ENCODE peak calls at places on chromosomes 11 and 22, in six cellular contexts. One of them, this sample, is unnamed.

GRCh38 chr11:70048279-70049024 is 29.7 kb upstream of the ANO1 start:
- DNase-seq in psoas muscle: no peak
- DNase-seq in heart left ventricle: no peak
- DNase-seq in PC-9: peak; percentile 95
- DNase-seq in mesendoderm: peak; percentile 45
- DNase-seq in CD4-positive, alpha-beta memory T cell: no peak
- DNase-seq in this sample: peak; percentile 54

GRCh38 chr11:23233075-23233474 is 372.8 kb upstream of the CCDC179 start:
- DNase-seq in psoas muscle: no peak
- DNase-seq in heart left ventricle: no peak
- DNase-seq in PC-9: no peak
- DNase-seq in mesendoderm: no peak
- DNase-seq in CD4-positive, alpha-beta memory T cell: no peak
- DNase-seq in this sample: no peak

GRCh38 chr11:97684486-97685439 is 1295.0 kb downstream of the JRKL start:
- DNase-seq in psoas muscle: no peak
- DNase-seq in heart left ventricle: no peak
- DNase-seq in PC-9: no peak
- DNase-seq in mesendoderm: no peak
- DNase-seq in CD4-positive, alpha-beta memory T cell: no peak
- DNase-seq in this sample: no peak

GRCh38 chr11:34505874-34506273 is 7.7 kb downstream of the ELF5 start:
- DNase-seq in psoas muscle: no peak
- DNase-seq in heart left ventricle: no peak
- DNase-seq in PC-9: no peak
- DNase-seq in mesendoderm: no peak
- DNase-seq in CD4-positive, alpha-beta memory T cell: no peak
- DNase-seq in this sample: no peak

GRCh38 chr11:69221086-69221485 is 65.4 kb downstream of the SMIM38 start:
- DNase-seq in psoas muscle: no peak
- DNase-seq in heart left ventricle: no peak
- DNase-seq in PC-9: no peak
- DNase-seq in mesendoderm: no peak
- DNase-seq in CD4-positive, alpha-beta memory T cell: no peak
- DNase-seq in this sample: no peak

GRCh38 chr22:30294830-30295229 is 5.5 kb upstream of the CASTOR1 start:
- DNase-seq in psoas muscle: peak; percentile 35
- DNase-seq in heart left ventricle: no peak
- DNase-seq in PC-9: no peak
- DNase-seq in mesendoderm: no peak
- DNase-seq in CD4-positive, alpha-beta memory T cell: no peak
- DNase-seq in this sample: no peak

GRCh38 chr11:19345848-19346681 is 105.3 kb upstream of the E2F8 start:
- DNase-seq in psoas muscle: peak; percentile 56
- DNase-seq in heart left ventricle: peak; percentile 43
- DNase-seq in PC-9: no peak
- DNase-seq in mesendoderm: peak; percentile 31
- DNase-seq in CD4-positive, alpha-beta memory T cell: no peak
- DNase-seq in this sample: no peak

GRCh38 chr22:45235101-45235777 is 5.5 kb downstream of the KIAA0930 start:
- DNase-seq in psoas muscle: no peak
- DNase-seq in heart left ventricle: peak; percentile 63
- DNase-seq in PC-9: no peak
- DNase-seq in mesendoderm: no peak
- DNase-seq in CD4-positive, alpha-beta memory T cell: no peak
- DNase-seq in this sample: no peak

GRCh38 chr11:128896356-128896755 is 5.2 kb downstream of the KCNJ5 start:
- DNase-seq in psoas muscle: no peak
- DNase-seq in heart left ventricle: no peak
- DNase-seq in PC-9: no peak
- DNase-seq in mesendoderm: no peak
- DNase-seq in CD4-positive, alpha-beta memory T cell: no peak
- DNase-seq in this sample: no peak

GRCh38 chr11:18715476-18715875 is 10.5 kb downstream of the IGSF22 start:
- DNase-seq in psoas muscle: no peak
- DNase-seq in heart left ventricle: no peak
- DNase-seq in PC-9: no peak
- DNase-seq in mesendoderm: no peak
- DNase-seq in CD4-positive, alpha-beta memory T cell: no peak
- DNase-seq in this sample: no peak

GRCh38 chr11:114348200-114349191 is 51.8 kb downstream of the C11orf71 start:
- DNase-seq in psoas muscle: no peak
- DNase-seq in heart left ventricle: no peak
- DNase-seq in PC-9: peak; percentile 72
- DNase-seq in mesendoderm: peak; percentile 80
- DNase-seq in CD4-positive, alpha-beta memory T cell: peak; percentile 44
- DNase-seq in this sample: peak; percentile 20

GRCh38 chr11:12508151-12508740 is 130.9 kb downstream of the PARVA start:
- DNase-seq in psoas muscle: no peak
- DNase-seq in heart left ventricle: peak; percentile 60
- DNase-seq in PC-9: no peak
- DNase-seq in mesendoderm: peak; percentile 39
- DNase-seq in CD4-positive, alpha-beta memory T cell: no peak
- DNase-seq in this sample: no peak

GRCh38 chr22:40238425-40239344 is 61.0 kb downstream of the TNRC6B start:
- DNase-seq in psoas muscle: no peak
- DNase-seq in heart left ventricle: no peak
- DNase-seq in PC-9: peak; percentile 89
- DNase-seq in mesendoderm: no peak
- DNase-seq in CD4-positive, alpha-beta memory T cell: no peak
- DNase-seq in this sample: peak; percentile 50

GRCh38 chr22:49466926-49467590 is 360.6 kb downstream of the BRD1 start:
- DNase-seq in psoas muscle: no peak
- DNase-seq in heart left ventricle: no peak
- DNase-seq in PC-9: no peak
- DNase-seq in mesendoderm: no peak
- DNase-seq in CD4-positive, alpha-beta memory T cell: no peak
- DNase-seq in this sample: no peak

GRCh38 chr11:134743809-134744195 is 331.8 kb upstream of the B3GAT1 start:
- DNase-seq in psoas muscle: no peak
- DNase-seq in heart left ventricle: no peak
- DNase-seq in PC-9: no peak
- DNase-seq in mesendoderm: no peak
- DNase-seq in CD4-positive, alpha-beta memory T cell: no peak
- DNase-seq in this sample: no peak

GRCh38 chr11:88152381-88152780 is 22.9 kb downstream of the RAB38 start:
- DNase-seq in psoas muscle: no peak
- DNase-seq in heart left ventricle: no peak
- DNase-seq in PC-9: no peak
- DNase-seq in mesendoderm: no peak
- DNase-seq in CD4-positive, alpha-beta memory T cell: no peak
- DNase-seq in this sample: no peak

GRCh38 chr11:1238767-1239595 is 16.1 kb downstream of the MUC5B start:
- DNase-seq in psoas muscle: no peak
- DNase-seq in heart left ventricle: no peak
- DNase-seq in PC-9: no peak
- DNase-seq in mesendoderm: peak; percentile 37
- DNase-seq in CD4-positive, alpha-beta memory T cell: no peak
- DNase-seq in this sample: no peak

GRCh38 chr22:38030311-38031133 is 26.7 kb upstream of the PICK1 start:
- DNase-seq in psoas muscle: no peak
- DNase-seq in heart left ventricle: peak; percentile 64
- DNase-seq in PC-9: no peak
- DNase-seq in mesendoderm: peak; percentile 30
- DNase-seq in CD4-positive, alpha-beta memory T cell: no peak
- DNase-seq in this sample: no peak

GRCh38 chr11:60870276-60870675 is 2.9 kb downstream of the ZP1 start:
- DNase-seq in psoas muscle: no peak
- DNase-seq in heart left ventricle: peak; percentile 28
- DNase-seq in PC-9: no peak
- DNase-seq in mesendoderm: peak; percentile 74
- DNase-seq in CD4-positive, alpha-beta memory T cell: no peak
- DNase-seq in this sample: no peak

GRCh38 chr11:78045851-78046485 is 17.7 kb upstream of the THRSP start:
- DNase-seq in psoas muscle: peak; percentile 91
- DNase-seq in heart left ventricle: peak; percentile 86
- DNase-seq in PC-9: peak; percentile 56
- DNase-seq in mesendoderm: peak; percentile 63
- DNase-seq in CD4-positive, alpha-beta memory T cell: peak; percentile 82
- DNase-seq in this sample: no peak

GRCh38 chr11:63536669-63537292 is at the start of gene PLAAT4:
- DNase-seq in psoas muscle: no peak
- DNase-seq in heart left ventricle: peak; percentile 39
- DNase-seq in PC-9: no peak
- DNase-seq in mesendoderm: no peak
- DNase-seq in CD4-positive, alpha-beta memory T cell: peak; percentile 54
- DNase-seq in this sample: no peak

DNA sequence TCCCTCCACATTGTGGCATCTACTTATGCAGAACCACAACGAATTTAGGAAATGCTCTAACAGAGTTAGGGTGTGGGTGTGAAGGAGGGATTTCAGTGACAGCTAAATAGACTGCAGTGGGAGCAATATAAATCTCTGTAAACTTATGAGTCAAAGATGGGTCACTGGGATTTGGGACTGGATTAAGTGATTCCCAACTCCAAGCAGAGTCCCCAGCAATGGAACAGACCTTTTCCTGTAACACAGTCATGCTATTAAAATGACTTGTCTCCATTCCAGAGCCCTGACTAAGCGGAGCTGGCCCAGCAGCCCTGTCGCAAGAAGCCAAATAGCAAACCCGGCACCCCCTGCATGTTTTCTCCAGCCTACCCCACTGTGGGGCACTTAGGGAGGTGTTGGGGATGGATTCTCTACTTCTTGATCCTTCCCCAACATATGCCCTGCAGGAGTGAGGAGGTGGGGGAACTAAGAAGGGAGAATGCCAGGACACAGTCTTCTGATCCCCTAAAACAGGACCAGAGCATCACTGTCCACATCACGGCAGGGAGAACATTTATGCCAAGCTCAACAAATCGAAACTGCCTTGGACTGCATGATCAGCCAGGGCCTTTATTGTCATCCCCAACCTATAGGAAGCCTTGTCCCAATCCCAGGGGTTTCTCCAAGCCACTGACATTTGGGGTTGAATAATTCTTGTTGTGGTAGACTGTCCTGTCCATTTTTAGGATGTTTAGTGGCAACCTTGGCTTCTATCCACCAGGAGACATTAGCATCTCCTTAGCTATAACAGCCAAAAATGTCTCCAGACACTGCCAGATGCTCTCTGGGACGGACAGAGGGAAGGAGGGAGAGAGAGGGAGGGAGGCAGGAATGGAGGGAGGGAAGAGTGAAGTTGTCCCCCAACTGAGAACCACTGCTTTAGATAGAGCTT is 36.9 kb downstream of the RPL27A start:
- DNase-seq in psoas muscle: peak; percentile 81
- DNase-seq in heart left ventricle: peak; percentile 60
- DNase-seq in PC-9: peak; percentile 90
- DNase-seq in mesendoderm: peak; percentile 88
- DNase-seq in CD4-positive, alpha-beta memory T cell: no peak
- DNase-seq in this sample: peak; percentile 31
- H3K27ac ChIP-seq in psoas muscle: peak overlapping the region; percentile 74
- H3K27ac ChIP-seq in heart left ventricle: peak overlapping the region; percentile 80
- H3K27ac ChIP-seq in PC-9: peak overlapping the region; percentile 96
- H3K27ac ChIP-seq in mesendoderm: peak overlapping the region; percentile 57
- H3K27ac ChIP-seq in CD4-positive, alpha-beta memory T cell: no peak overlapping the region
- H3K27ac ChIP-seq in this sample: peak overlapping the region; percentile 87

GRCh38 chr22:26054846-26055245 is 114.4 kb upstream of the SEZ6L start:
- DNase-seq in psoas muscle: no peak
- DNase-seq in heart left ventricle: no peak
- DNase-seq in PC-9: no peak
- DNase-seq in mesendoderm: no peak
- DNase-seq in CD4-positive, alpha-beta memory T cell: no peak
- DNase-seq in this sample: no peak
- H3K27ac ChIP-seq in psoas muscle: no peak overlapping the region
- H3K27ac ChIP-seq in heart left ventricle: no peak overlapping the region
- H3K27ac ChIP-seq in PC-9: no peak overlapping the region
- H3K27ac ChIP-seq in mesendoderm: no peak overlapping the region
- H3K27ac ChIP-seq in CD4-positive, alpha-beta memory T cell: no peak overlapping the region
- H3K27ac ChIP-seq in this sample: no peak overlapping the region

GRCh38 chr11:111918390-111919256 is at the start of gene C11orf52:
- DNase-seq in psoas muscle: peak; percentile 81
- DNase-seq in heart left ventricle: no peak
- DNase-seq in PC-9: peak; percentile 99
- DNase-seq in mesendoderm: peak; percentile 93
- DNase-seq in CD4-positive, alpha-beta memory T cell: no peak
- DNase-seq in this sample: peak; percentile 51

GRCh38 chr11:111917788-111918187 is 925 bp upstream of the C11orf52 start:
- DNase-seq in psoas muscle: no peak
- DNase-seq in heart left ventricle: no peak
- DNase-seq in PC-9: no peak
- DNase-seq in mesendoderm: no peak
- DNase-seq in CD4-positive, alpha-beta memory T cell: no peak
- DNase-seq in this sample: no peak

GRCh38 chr11:111913997-111914396 is 1.5 kb downstream of the HSPB2 start:
- DNase-seq in psoas muscle: peak; percentile 69
- DNase-seq in heart left ventricle: peak; percentile 75
- DNase-seq in PC-9: no peak
- DNase-seq in mesendoderm: no peak
- DNase-seq in CD4-positive, alpha-beta memory T cell: no peak
- DNase-seq in this sample: no peak

GRCh38 chr11:111916768-111917167 is 1.9 kb upstream of the C11orf52 start:
- DNase-seq in psoas muscle: no peak
- DNase-seq in heart left ventricle: no peak
- DNase-seq in PC-9: no peak
- DNase-seq in mesendoderm: no peak
- DNase-seq in CD4-positive, alpha-beta memory T cell: no peak
- DNase-seq in this sample: no peak

DNA sequence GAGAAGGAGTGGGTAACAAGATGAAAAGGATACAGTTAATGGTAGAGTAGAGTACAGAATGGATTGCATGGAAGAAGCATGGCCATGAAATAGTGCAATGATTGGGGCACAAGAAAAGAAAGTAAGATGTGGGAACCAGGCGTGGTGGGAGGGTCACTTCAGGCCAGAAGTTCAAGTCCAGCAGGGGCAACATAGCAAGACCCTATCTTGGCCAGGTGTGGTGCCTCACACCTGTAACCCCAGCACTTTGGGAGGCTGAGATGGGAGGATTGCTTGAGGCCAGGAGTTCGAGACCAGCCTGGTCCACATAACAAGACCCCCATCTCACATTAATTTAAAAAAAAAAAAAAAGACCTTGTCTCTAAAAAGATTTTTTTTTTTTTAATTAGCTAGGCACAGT is 1.4 kb upstream of the C11orf52 start:
- DNase-seq in psoas muscle: no peak
- DNase-seq in heart left ventricle: no peak
- DNase-seq in PC-9: no peak
- DNase-seq in mesendoderm: no peak
- DNase-seq in CD4-positive, alpha-beta memory T cell: no peak
- DNase-seq in this sample: no peak
- H3K27ac ChIP-seq in psoas muscle: peak overlapping the region; percentile 91
- H3K27ac ChIP-seq in heart left ventricle: no peak overlapping the region
- H3K27ac ChIP-seq in PC-9: no peak overlapping the region
- H3K27ac ChIP-seq in mesendoderm: no peak overlapping the region
- H3K27ac ChIP-seq in CD4-positive, alpha-beta memory T cell: no peak overlapping the region
- H3K27ac ChIP-seq in this sample: no peak overlapping the region

GRCh38 chr11:120740424-120740823 is 228.9 kb downstream of the GRIK4 start:
- DNase-seq in psoas muscle: no peak
- DNase-seq in heart left ventricle: no peak
- DNase-seq in PC-9: no peak
- DNase-seq in mesendoderm: no peak
- DNase-seq in CD4-positive, alpha-beta memory T cell: no peak
- DNase-seq in this sample: no peak
- H3K27ac ChIP-seq in psoas muscle: no peak overlapping the region
- H3K27ac ChIP-seq in heart left ventricle: no peak overlapping the region
- H3K27ac ChIP-seq in PC-9: no peak overlapping the region
- H3K27ac ChIP-seq in mesendoderm: no peak overlapping the region
- H3K27ac ChIP-seq in CD4-positive, alpha-beta memory T cell: no peak overlapping the region
- H3K27ac ChIP-seq in this sample: no peak overlapping the region

This sample was measured in epithelial cell of prostate.